ENCODE peak calls at places on chromosomes 3 and 15, in five cellular contexts. J is mammary epithelial cell, T is GM12865, C is choroid plexus epithelial cell, F is Calu3. G is an unnamed sample.

GRCh38 chr3:67657192-67657591 is 2.8 kb upstream of the SUCLG2 start:
- DNase-seq in J (no peak), C (no peak), T (no peak), F (no peak), G (no peak)

GRCh38 chr15:66024998-66025397 is 155.7 kb downstream of the RAB11A start:
- DNase-seq in T (no peak), C (peak; percentile 9), J (peak; percentile 23), F (no peak), G (peak; percentile 25)

GRCh38 chr3:57803647-57804081 is 47.6 kb downstream of the SLMAP start:
- DNase-seq in F (peak; percentile 65), J (peak; percentile 97), C (peak; percentile 89), T (no peak), G (peak; percentile 97)

GRCh38 chr3:171838218-171838720 is 4.9 kb upstream of the TMEM212 start:
- DNase-seq in T (no peak), F (no peak), J (peak; percentile 23), C (peak; percentile 88), G (peak; percentile 65)

GRCh38 chr3:115913069-115913686 is 289.9 kb downstream of the GAP43 start:
- DNase-seq in T (no peak), F (no peak), C (peak; percentile 47), J (no peak), G (no peak)

GRCh38 chr15:77504871-77505270 is 84.2 kb downstream of the HMG20A start:
- DNase-seq in T (no peak), J (no peak), C (no peak), F (no peak), G (no peak)

GRCh38 chr15:52672661-52673060 is 6.5 kb downstream of the ATOSA start:
- DNase-seq in F (no peak), T (no peak), C (no peak), J (no peak), G (no peak)

GRCh38 chr3:27712136-27713065 is 9.7 kb downstream of the EOMES start:
- DNase-seq in T (peak; percentile 85), C (peak; percentile 90), J (peak; percentile 60), F (peak; percentile 75), G (peak; percentile 83)

GRCh38 chr3:66405701-66406091 is 95.1 kb downstream of the LRIG1 start:
- DNase-seq in C (peak; percentile 34), F (no peak), T (no peak), J (no peak), G (no peak)

GRCh38 chr3:29764059-29764458 is 483.2 kb downstream of the RBMS3 start:
- DNase-seq in T (no peak), C (peak; percentile 88), F (no peak), J (no peak), G (peak; percentile 71)

GRCh38 chr15:61661791-61662190 is 398.5 kb downstream of the VPS13C start:
- DNase-seq in J (peak; percentile 47), F (no peak), C (peak; percentile 33), T (no peak), G (no peak)

GRCh38 chr3:114973576-114973975 is 173.5 kb downstream of the ZBTB20 start:
- DNase-seq in F (no peak), C (no peak), T (no peak), J (no peak), G (no peak)

GRCh38 chr3:160381470-160381869 is 17.6 kb downstream of the IFT80 start:
- DNase-seq in J (peak; percentile 60), T (no peak), C (peak; percentile 50), F (no peak), G (no peak)

GRCh38 chr15:48559270-48559669 is 86.2 kb downstream of the FBN1 start:
- DNase-seq in T (no peak), C (peak; percentile 94), J (no peak), F (no peak), G (no peak)

GRCh38 chr3:170496026-170496867 is 77.6 kb downstream of the CLDN11 start:
- DNase-seq in F (no peak), J (no peak), C (no peak), T (no peak), G (no peak)
- TF ChIP-seq CTCF in F (no peak), J (no peak), C (peak; percentile 23), T (no peak), G (no peak)

GRCh38 chr3:47854720-47855455 is 52.0 kb downstream of the DHX30 start:
- DNase-seq in C (no peak), T (no peak), J (no peak), F (no peak), G (no peak)
- TF ChIP-seq CTCF in C (no peak), T (no peak), J (no peak), F (no peak), G (no peak)

DNA sequence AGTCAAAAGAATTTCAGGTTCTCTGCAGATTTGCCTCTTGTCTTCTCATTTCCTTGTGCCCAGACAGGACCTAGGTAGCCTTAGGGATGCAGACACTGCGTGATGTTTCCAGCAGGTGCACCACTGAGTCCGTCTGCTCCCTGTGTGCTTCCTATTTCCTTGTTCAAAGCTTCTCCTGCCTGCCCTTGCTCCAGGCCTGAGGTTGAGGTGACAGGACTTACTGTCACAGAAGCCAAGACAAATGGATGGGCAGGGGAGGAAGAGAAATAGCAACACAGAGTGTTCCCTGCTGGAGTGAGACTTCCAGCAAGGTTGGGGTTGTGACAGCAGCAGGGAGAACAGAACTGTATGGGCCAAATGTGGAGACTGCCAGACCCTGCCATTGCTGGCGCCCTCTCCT is 199.4 kb downstream of the MYRIP start:
- DNase-seq in F (no peak), T (no peak), J (no peak), C (no peak), G (no peak)
- TF ChIP-seq CTCF in F (no peak), T (no peak), J (no peak), C (no peak), G (no peak)

GRCh38 chr3:62228467-62228866 is 144.9 kb downstream of the FEZF2 start:
- DNase-seq in F (no peak), C (no peak), J (no peak), T (no peak), G (no peak)

GRCh38 chr3:62233065-62233464 is 140.3 kb downstream of the FEZF2 start:
- DNase-seq in J (no peak), C (no peak), T (no peak), F (no peak), G (no peak)

GRCh38 chr3:62226601-62227339 is 146.6 kb downstream of the FEZF2 start:
- DNase-seq in F (no peak), C (no peak), J (no peak), T (no peak), G (no peak)

GRCh38 chr3:62229201-62229600 is 144.1 kb downstream of the FEZF2 start:
- DNase-seq in T (no peak), J (no peak), F (no peak), C (peak; percentile 14), G (no peak)

GRCh38 chr3:62229908-62230307 is 143.4 kb downstream of the FEZF2 start:
- DNase-seq in T (no peak), J (peak; percentile 9), F (no peak), C (peak; percentile 49), G (peak; percentile 27)
- TF ChIP-seq CTCF in T (peak; percentile 14), J (peak; percentile 37), F (no peak), C (peak; percentile 50), G (no peak)

GRCh38 chr3:61572879-61573278 is 11.5 kb downstream of the PTPRG start:
- DNase-seq in T (no peak), J (no peak), F (no peak), C (no peak), G (no peak)
- TF ChIP-seq CTCF in T (no peak), J (no peak), F (no peak), C (no peak), G (no peak)

DNA sequence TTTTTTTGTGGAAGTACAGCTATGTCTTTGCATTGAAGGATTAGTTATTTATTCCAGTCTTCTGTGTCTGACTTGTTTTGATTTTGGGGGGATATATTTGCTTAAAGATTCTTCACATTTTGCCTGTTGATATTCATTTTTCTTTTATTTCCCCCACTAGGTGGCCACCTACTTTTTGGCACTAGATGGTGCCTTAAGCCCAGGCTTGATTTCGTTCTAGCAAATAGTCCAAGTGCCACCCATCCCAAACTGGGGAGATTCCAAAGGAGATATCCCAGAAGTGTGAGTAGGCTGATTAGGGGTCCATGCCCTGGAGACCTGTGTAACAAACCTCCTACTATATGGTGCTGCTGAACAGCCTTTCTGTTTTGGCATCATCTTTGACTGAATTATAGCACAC is 80.0 kb upstream of the SPATA16 start:
- DNase-seq in T (no peak), F (peak; percentile 32), C (peak; percentile 6), J (peak; percentile 1), G (peak; percentile 54)
- TF ChIP-seq CTCF in T (no peak), F (peak; percentile 85), C (peak; percentile 36), J (peak; percentile 47), G (peak; percentile 27)

G was measured in MCF 10A.